ENCODE peak calls at places on chromosomes 7 and 10, in eight cellular contexts. One of them, this sample, is unnamed.

GRCh38 chr10:23432161-23432560 is 6.7 kb upstream of the OTUD1 start:
- DNase-seq in CD4-positive, alpha-beta T cell: no peak
- DNase-seq in GM23338: no peak
- DNase-seq in stimulated activated CD8-positive, alpha-beta memory T cell treated with anti-CD3 and anti-CD28 coated beads, Interleukin-2, amount 100 ng/mL, for 1 hour: no peak
- DNase-seq in tibial artery: no peak
- DNase-seq in ACHN: no peak
- DNase-seq in keratinocyte: no peak
- DNase-seq in GM04503: no peak
- DNase-seq in this sample: no peak

GRCh38 chr7:86214734-86215133 is 429.0 kb upstream of the GRM3 start:
- DNase-seq in GM04503: no peak
- DNase-seq in stimulated activated CD8-positive, alpha-beta memory T cell treated with anti-CD3 and anti-CD28 coated beads, Interleukin-2, amount 100 ng/mL, for 1 hour: no peak
- DNase-seq in tibial artery: no peak
- DNase-seq in ACHN: no peak
- DNase-seq in keratinocyte: no peak
- DNase-seq in CD4-positive, alpha-beta T cell: no peak
- DNase-seq in GM23338: no peak
- DNase-seq in this sample: no peak

GRCh38 chr7:78702770-78703169 is 750.7 kb downstream of the MAGI2 start:
- DNase-seq in stimulated activated CD8-positive, alpha-beta memory T cell treated with anti-CD3 and anti-CD28 coated beads, Interleukin-2, amount 100 ng/mL, for 1 hour: no peak
- DNase-seq in CD4-positive, alpha-beta T cell: no peak
- DNase-seq in GM04503: peak; percentile 95
- DNase-seq in GM23338: no peak
- DNase-seq in tibial artery: no peak
- DNase-seq in keratinocyte: no peak
- DNase-seq in ACHN: peak; percentile 99
- DNase-seq in this sample: peak; percentile 83

GRCh38 chr10:76883596-76883995 is 754.0 kb downstream of the KCNMA1 start:
- DNase-seq in ACHN: no peak
- DNase-seq in GM23338: no peak
- DNase-seq in CD4-positive, alpha-beta T cell: no peak
- DNase-seq in tibial artery: no peak
- DNase-seq in stimulated activated CD8-positive, alpha-beta memory T cell treated with anti-CD3 and anti-CD28 coated beads, Interleukin-2, amount 100 ng/mL, for 1 hour: no peak
- DNase-seq in GM04503: no peak
- DNase-seq in keratinocyte: no peak
- DNase-seq in this sample: no peak

GRCh38 chr10:81031774-81032173 is 494.1 kb downstream of the SH2D4B start:
- DNase-seq in GM04503: no peak
- DNase-seq in CD4-positive, alpha-beta T cell: no peak
- DNase-seq in stimulated activated CD8-positive, alpha-beta memory T cell treated with anti-CD3 and anti-CD28 coated beads, Interleukin-2, amount 100 ng/mL, for 1 hour: no peak
- DNase-seq in tibial artery: no peak
- DNase-seq in GM23338: no peak
- DNase-seq in keratinocyte: no peak
- DNase-seq in ACHN: no peak
- DNase-seq in this sample: no peak

GRCh38 chr7:97016392-97017196 is 8.0 kb downstream of the DLX5 start:
- DNase-seq in keratinocyte: no peak
- DNase-seq in GM23338: peak; percentile 92
- DNase-seq in CD4-positive, alpha-beta T cell: no peak
- DNase-seq in stimulated activated CD8-positive, alpha-beta memory T cell treated with anti-CD3 and anti-CD28 coated beads, Interleukin-2, amount 100 ng/mL, for 1 hour: no peak
- DNase-seq in GM04503: no peak
- DNase-seq in tibial artery: no peak
- DNase-seq in ACHN: no peak
- DNase-seq in this sample: no peak

GRCh38 chr7:82699773-82700186 is 256.2 kb upstream of the CACNA2D1 start:
- DNase-seq in CD4-positive, alpha-beta T cell: no peak
- DNase-seq in keratinocyte: peak; percentile 33
- DNase-seq in stimulated activated CD8-positive, alpha-beta memory T cell treated with anti-CD3 and anti-CD28 coated beads, Interleukin-2, amount 100 ng/mL, for 1 hour: no peak
- DNase-seq in GM23338: peak; percentile 26
- DNase-seq in tibial artery: no peak
- DNase-seq in ACHN: peak; percentile 75
- DNase-seq in GM04503: no peak
- DNase-seq in this sample: no peak

GRCh38 chr7:21338728-21339164 is 89.1 kb upstream of the SP4 start:
- DNase-seq in GM04503: no peak
- DNase-seq in tibial artery: no peak
- DNase-seq in keratinocyte: no peak
- DNase-seq in CD4-positive, alpha-beta T cell: no peak
- DNase-seq in GM23338: no peak
- DNase-seq in stimulated activated CD8-positive, alpha-beta memory T cell treated with anti-CD3 and anti-CD28 coated beads, Interleukin-2, amount 100 ng/mL, for 1 hour: peak; percentile 7
- DNase-seq in ACHN: no peak
- DNase-seq in this sample: no peak

GRCh38 chr10:58150290-58150689 is 117.4 kb downstream of the IPMK start:
- DNase-seq in stimulated activated CD8-positive, alpha-beta memory T cell treated with anti-CD3 and anti-CD28 coated beads, Interleukin-2, amount 100 ng/mL, for 1 hour: no peak
- DNase-seq in GM04503: no peak
- DNase-seq in tibial artery: no peak
- DNase-seq in keratinocyte: no peak
- DNase-seq in GM23338: no peak
- DNase-seq in ACHN: no peak
- DNase-seq in CD4-positive, alpha-beta T cell: no peak
- DNase-seq in this sample: no peak

GRCh38 chr10:62433181-62433692 is 59.1 kb downstream of the ZNF365 start:
- DNase-seq in ACHN: peak; percentile 84
- DNase-seq in CD4-positive, alpha-beta T cell: peak; percentile 7
- DNase-seq in keratinocyte: peak; percentile 53
- DNase-seq in stimulated activated CD8-positive, alpha-beta memory T cell treated with anti-CD3 and anti-CD28 coated beads, Interleukin-2, amount 100 ng/mL, for 1 hour: no peak
- DNase-seq in tibial artery: peak; percentile 85
- DNase-seq in GM04503: peak; percentile 88
- DNase-seq in GM23338: no peak
- DNase-seq in this sample: peak; percentile 88

GRCh38 chr10:75623310-75623940 is 192.0 kb downstream of the LRMDA start:
- DNase-seq in tibial artery: no peak
- DNase-seq in ACHN: no peak
- DNase-seq in stimulated activated CD8-positive, alpha-beta memory T cell treated with anti-CD3 and anti-CD28 coated beads, Interleukin-2, amount 100 ng/mL, for 1 hour: no peak
- DNase-seq in GM04503: no peak
- DNase-seq in GM23338: no peak
- DNase-seq in keratinocyte: no peak
- DNase-seq in CD4-positive, alpha-beta T cell: no peak
- DNase-seq in this sample: no peak

GRCh38 chr10:68618234-68618633 is 58.1 kb downstream of the TET1 start:
- DNase-seq in keratinocyte: no peak
- DNase-seq in GM23338: no peak
- DNase-seq in GM04503: no peak
- DNase-seq in ACHN: no peak
- DNase-seq in tibial artery: no peak
- DNase-seq in stimulated activated CD8-positive, alpha-beta memory T cell treated with anti-CD3 and anti-CD28 coated beads, Interleukin-2, amount 100 ng/mL, for 1 hour: no peak
- DNase-seq in CD4-positive, alpha-beta T cell: no peak
- DNase-seq in this sample: no peak

GRCh38 chr10:87786421-87786820 is 31.6 kb downstream of the ATAD1 start:
- DNase-seq in stimulated activated CD8-positive, alpha-beta memory T cell treated with anti-CD3 and anti-CD28 coated beads, Interleukin-2, amount 100 ng/mL, for 1 hour: no peak
- DNase-seq in keratinocyte: no peak
- DNase-seq in tibial artery: no peak
- DNase-seq in ACHN: no peak
- DNase-seq in GM04503: no peak
- DNase-seq in CD4-positive, alpha-beta T cell: no peak
- DNase-seq in GM23338: no peak
- DNase-seq in this sample: no peak

GRCh38 chr10:115092555-115093285 is 445 bp upstream of the ATRNL1 start:
- DNase-seq in keratinocyte: no peak
- DNase-seq in GM04503: no peak
- DNase-seq in CD4-positive, alpha-beta T cell: no peak
- DNase-seq in ACHN: peak; percentile 71
- DNase-seq in stimulated activated CD8-positive, alpha-beta memory T cell treated with anti-CD3 and anti-CD28 coated beads, Interleukin-2, amount 100 ng/mL, for 1 hour: no peak
- DNase-seq in GM23338: peak; percentile 77
- DNase-seq in tibial artery: no peak
- DNase-seq in this sample: no peak